ENCODE peak calls at places on chromosomes 5 and 9, in nine cellular contexts. One of them, this sample, is unnamed.

GRCh38 chr5:33242264-33242663 is 198.5 kb upstream of the TARS1 start:
- DNase-seq in lung: no peak
- DNase-seq in CD8-positive, alpha-beta T cell: no peak
- DNase-seq in retinal pigment epithelial cell: no peak
- DNase-seq in fibroblast of the aortic adventitia: no peak
- DNase-seq in right atrium auricular region: no peak
- DNase-seq in fibroblast of lung: no peak
- DNase-seq in AG10803: no peak
- DNase-seq in prostate gland: no peak
- DNase-seq in this sample: no peak

GRCh38 chr9:8571648-8572047 is 772.1 kb upstream of the DMAC1 start:
- DNase-seq in fibroblast of lung: no peak
- DNase-seq in right atrium auricular region: no peak
- DNase-seq in CD8-positive, alpha-beta T cell: no peak
- DNase-seq in fibroblast of the aortic adventitia: no peak
- DNase-seq in retinal pigment epithelial cell: no peak
- DNase-seq in prostate gland: no peak
- DNase-seq in lung: no peak
- DNase-seq in AG10803: no peak
- DNase-seq in this sample: no peak

GRCh38 chr5:37197340-37198050 is 51.7 kb downstream of the CPLANE1 start:
- DNase-seq in retinal pigment epithelial cell: no peak
- DNase-seq in fibroblast of lung: no peak
- DNase-seq in lung: no peak
- DNase-seq in AG10803: no peak
- DNase-seq in CD8-positive, alpha-beta T cell: peak
- DNase-seq in fibroblast of the aortic adventitia: peak
- DNase-seq in right atrium auricular region: no peak
- DNase-seq in prostate gland: no peak
- DNase-seq in this sample: no peak

GRCh38 chr9:95670122-95670521 is 153.4 kb upstream of the PTCH1 start:
- DNase-seq in fibroblast of the aortic adventitia: no peak
- DNase-seq in lung: no peak
- DNase-seq in fibroblast of lung: no peak
- DNase-seq in prostate gland: no peak
- DNase-seq in right atrium auricular region: no peak
- DNase-seq in retinal pigment epithelial cell: no peak
- DNase-seq in AG10803: no peak
- DNase-seq in CD8-positive, alpha-beta T cell: no peak
- DNase-seq in this sample: no peak

GRCh38 chr9:70422371-70423043 is 8.1 kb upstream of the KLF9 start:
- DNase-seq in fibroblast of lung: no peak
- DNase-seq in AG10803: no peak
- DNase-seq in retinal pigment epithelial cell: no peak
- DNase-seq in right atrium auricular region: no peak
- DNase-seq in CD8-positive, alpha-beta T cell: no peak
- DNase-seq in fibroblast of the aortic adventitia: no peak
- DNase-seq in lung: no peak
- DNase-seq in prostate gland: no peak
- DNase-seq in this sample: no peak

GRCh38 chr5:97550164-97550563 is 367.1 kb upstream of the RIOK2 start:
- DNase-seq in AG10803: peak
- DNase-seq in lung: no peak
- DNase-seq in prostate gland: no peak
- DNase-seq in right atrium auricular region: no peak
- DNase-seq in CD8-positive, alpha-beta T cell: no peak
- DNase-seq in fibroblast of lung: peak
- DNase-seq in retinal pigment epithelial cell: peak
- DNase-seq in fibroblast of the aortic adventitia: peak
- DNase-seq in this sample: no peak

GRCh38 chr9:72635197-72635596 is 113.8 kb downstream of the TMC1 start:
- DNase-seq in fibroblast of lung: peak
- DNase-seq in retinal pigment epithelial cell: no peak
- DNase-seq in CD8-positive, alpha-beta T cell: no peak
- DNase-seq in right atrium auricular region: no peak
- DNase-seq in fibroblast of the aortic adventitia: no peak
- DNase-seq in AG10803: no peak
- DNase-seq in prostate gland: no peak
- DNase-seq in lung: no peak
- DNase-seq in this sample: no peak

GRCh38 chr9:77909306-77909705 is 122.3 kb downstream of the GNAQ start:
- DNase-seq in lung: no peak
- DNase-seq in right atrium auricular region: no peak
- DNase-seq in retinal pigment epithelial cell: no peak
- DNase-seq in AG10803: no peak
- DNase-seq in fibroblast of the aortic adventitia: no peak
- DNase-seq in fibroblast of lung: no peak
- DNase-seq in CD8-positive, alpha-beta T cell: peak
- DNase-seq in prostate gland: no peak
- DNase-seq in this sample: no peak

GRCh38 chr9:19379697-19380046 is 364 bp downstream of the RPS6 start:
- DNase-seq in fibroblast of the aortic adventitia: no peak
- DNase-seq in fibroblast of lung: no peak
- DNase-seq in retinal pigment epithelial cell: no peak
- DNase-seq in lung: no peak
- DNase-seq in CD8-positive, alpha-beta T cell: peak
- DNase-seq in AG10803: peak
- DNase-seq in prostate gland: no peak
- DNase-seq in right atrium auricular region: no peak
- DNase-seq in this sample: no peak

GRCh38 chr9:126319651-126320050 is 7.0 kb upstream of the MVB12B start:
- DNase-seq in right atrium auricular region: no peak
- DNase-seq in CD8-positive, alpha-beta T cell: no peak
- DNase-seq in AG10803: no peak
- DNase-seq in prostate gland: no peak
- DNase-seq in lung: no peak
- DNase-seq in retinal pigment epithelial cell: no peak
- DNase-seq in fibroblast of lung: no peak
- DNase-seq in fibroblast of the aortic adventitia: no peak
- DNase-seq in this sample: no peak

GRCh38 chr9:126318858-126319257 is 7.8 kb upstream of the MVB12B start:
- DNase-seq in right atrium auricular region: no peak
- DNase-seq in fibroblast of the aortic adventitia: no peak
- DNase-seq in AG10803: no peak
- DNase-seq in fibroblast of lung: no peak
- DNase-seq in lung: no peak
- DNase-seq in retinal pigment epithelial cell: no peak
- DNase-seq in CD8-positive, alpha-beta T cell: no peak
- DNase-seq in prostate gland: no peak
- DNase-seq in this sample: no peak

GRCh38 chr9:126316085-126316655 is 10.5 kb upstream of the MVB12B start:
- DNase-seq in fibroblast of the aortic adventitia: no peak
- DNase-seq in right atrium auricular region: no peak
- DNase-seq in AG10803: no peak
- DNase-seq in prostate gland: no peak
- DNase-seq in fibroblast of lung: no peak
- DNase-seq in lung: no peak
- DNase-seq in CD8-positive, alpha-beta T cell: no peak
- DNase-seq in retinal pigment epithelial cell: no peak
- DNase-seq in this sample: no peak

GRCh38 chr9:126320158-126320922 is 6.3 kb upstream of the MVB12B start:
- DNase-seq in retinal pigment epithelial cell: no peak
- DNase-seq in prostate gland: no peak
- DNase-seq in fibroblast of lung: no peak
- DNase-seq in right atrium auricular region: no peak
- DNase-seq in CD8-positive, alpha-beta T cell: no peak
- DNase-seq in fibroblast of the aortic adventitia: no peak
- DNase-seq in AG10803: peak
- DNase-seq in lung: no peak
- DNase-seq in this sample: no peak

GRCh38 chr9:126317513-126317912 is 9.1 kb upstream of the MVB12B start:
- DNase-seq in AG10803: peak
- DNase-seq in prostate gland: no peak
- DNase-seq in fibroblast of the aortic adventitia: no peak
- DNase-seq in right atrium auricular region: no peak
- DNase-seq in fibroblast of lung: no peak
- DNase-seq in retinal pigment epithelial cell: no peak
- DNase-seq in CD8-positive, alpha-beta T cell: peak
- DNase-seq in lung: no peak
- DNase-seq in this sample: no peak
- TF ChIP-seq CTCF in AG10803: peak
- TF ChIP-seq CTCF in prostate gland: peak
- TF ChIP-seq CTCF in fibroblast of the aortic adventitia: no peak
- TF ChIP-seq CTCF in right atrium auricular region: no peak
- TF ChIP-seq CTCF in fibroblast of lung: peak
- TF ChIP-seq CTCF in retinal pigment epithelial cell: peak
- TF ChIP-seq CTCF in CD8-positive, alpha-beta T cell: peak
- TF ChIP-seq CTCF in lung: peak
- TF ChIP-seq CTCF in this sample: peak

GRCh38 chr5:178587793-178588611 is 2.2 kb downstream of the COL23A1 start:
- DNase-seq in lung: no peak
- DNase-seq in fibroblast of lung: no peak
- DNase-seq in retinal pigment epithelial cell: no peak
- DNase-seq in CD8-positive, alpha-beta T cell: no peak
- DNase-seq in fibroblast of the aortic adventitia: no peak
- DNase-seq in prostate gland: peak
- DNase-seq in right atrium auricular region: no peak
- DNase-seq in AG10803: no peak
- DNase-seq in this sample: peak

GRCh38 chr5:178589180-178590140 is 733 bp downstream of the COL23A1 start:
- DNase-seq in prostate gland: no peak
- DNase-seq in fibroblast of lung: peak
- DNase-seq in retinal pigment epithelial cell: no peak
- DNase-seq in AG10803: peak
- DNase-seq in right atrium auricular region: no peak
- DNase-seq in fibroblast of the aortic adventitia: no peak
- DNase-seq in lung: no peak
- DNase-seq in CD8-positive, alpha-beta T cell: no peak
- DNase-seq in this sample: no peak

GRCh38 chr5:178588769-178589168 is 1.4 kb downstream of the COL23A1 start:
- DNase-seq in CD8-positive, alpha-beta T cell: no peak
- DNase-seq in fibroblast of the aortic adventitia: no peak
- DNase-seq in AG10803: no peak
- DNase-seq in lung: no peak
- DNase-seq in retinal pigment epithelial cell: no peak
- DNase-seq in fibroblast of lung: no peak
- DNase-seq in right atrium auricular region: no peak
- DNase-seq in prostate gland: no peak
- DNase-seq in this sample: no peak

GRCh38 chr5:178590924-178591423 is 781 bp upstream of the COL23A1 start:
- DNase-seq in retinal pigment epithelial cell: no peak
- DNase-seq in lung: no peak
- DNase-seq in fibroblast of the aortic adventitia: peak
- DNase-seq in right atrium auricular region: no peak
- DNase-seq in AG10803: peak
- DNase-seq in CD8-positive, alpha-beta T cell: no peak
- DNase-seq in prostate gland: no peak
- DNase-seq in fibroblast of lung: peak
- DNase-seq in this sample: no peak

GRCh38 chr5:178590141-178590923 is at the start of gene COL23A1:
- DNase-seq in lung: peak
- DNase-seq in AG10803: peak
- DNase-seq in CD8-positive, alpha-beta T cell: peak
- DNase-seq in fibroblast of the aortic adventitia: peak
- DNase-seq in prostate gland: no peak
- DNase-seq in retinal pigment epithelial cell: peak
- DNase-seq in right atrium auricular region: no peak
- DNase-seq in fibroblast of lung: peak
- DNase-seq in this sample: no peak
- H3K4me3 ChIP-seq in lung: peak
- H3K4me3 ChIP-seq in AG10803: peak
- H3K4me3 ChIP-seq in CD8-positive, alpha-beta T cell: peak
- H3K4me3 ChIP-seq in fibroblast of the aortic adventitia: peak
- H3K4me3 ChIP-seq in prostate gland: peak
- H3K4me3 ChIP-seq in retinal pigment epithelial cell: peak
- H3K4me3 ChIP-seq in right atrium auricular region: peak
- H3K4me3 ChIP-seq in fibroblast of lung: peak
- H3K4me3 ChIP-seq in this sample: peak

GRCh38 chr9:134660407-134660806 is 18.8 kb downstream of the COL5A1 start:
- DNase-seq in lung: no peak
- DNase-seq in fibroblast of the aortic adventitia: no peak
- DNase-seq in retinal pigment epithelial cell: no peak
- DNase-seq in CD8-positive, alpha-beta T cell: no peak
- DNase-seq in fibroblast of lung: no peak
- DNase-seq in AG10803: no peak
- DNase-seq in prostate gland: no peak
- DNase-seq in right atrium auricular region: no peak
- DNase-seq in this sample: no peak
- TF ChIP-seq CTCF in lung: no peak
- TF ChIP-seq CTCF in fibroblast of the aortic adventitia: peak
- TF ChIP-seq CTCF in retinal pigment epithelial cell: peak
- TF ChIP-seq CTCF in CD8-positive, alpha-beta T cell: no peak
- TF ChIP-seq CTCF in fibroblast of lung: peak
- TF ChIP-seq CTCF in AG10803: peak
- TF ChIP-seq CTCF in prostate gland: peak
- TF ChIP-seq CTCF in right atrium auricular region: no peak
- TF ChIP-seq CTCF in this sample: no peak

GRCh38 chr9:138021251-138022056 is 143.9 kb downstream of the CACNA1B start:
- DNase-seq in fibroblast of the aortic adventitia: no peak
- DNase-seq in lung: peak
- DNase-seq in fibroblast of lung: no peak
- DNase-seq in right atrium auricular region: peak
- DNase-seq in AG10803: no peak
- DNase-seq in CD8-positive, alpha-beta T cell: no peak
- DNase-seq in prostate gland: no peak
- DNase-seq in retinal pigment epithelial cell: no peak
- DNase-seq in this sample: no peak

GRCh38 chr9:138020795-138021182 is 143.2 kb downstream of the CACNA1B start:
- DNase-seq in CD8-positive, alpha-beta T cell: no peak
- DNase-seq in prostate gland: no peak
- DNase-seq in retinal pigment epithelial cell: no peak
- DNase-seq in lung: peak
- DNase-seq in fibroblast of the aortic adventitia: no peak
- DNase-seq in fibroblast of lung: no peak
- DNase-seq in right atrium auricular region: peak
- DNase-seq in AG10803: no peak
- DNase-seq in this sample: no peak

GRCh38 chr9:138022756-138023393 is 145.3 kb downstream of the CACNA1B start:
- DNase-seq in right atrium auricular region: no peak
- DNase-seq in retinal pigment epithelial cell: no peak
- DNase-seq in fibroblast of lung: no peak
- DNase-seq in fibroblast of the aortic adventitia: no peak
- DNase-seq in CD8-positive, alpha-beta T cell: no peak
- DNase-seq in AG10803: no peak
- DNase-seq in lung: peak
- DNase-seq in prostate gland: no peak
- DNase-seq in this sample: no peak

GRCh38 chr9:138023394-138024124 is 146.0 kb downstream of the CACNA1B start:
- DNase-seq in lung: peak
- DNase-seq in retinal pigment epithelial cell: no peak
- DNase-seq in AG10803: no peak
- DNase-seq in right atrium auricular region: peak
- DNase-seq in fibroblast of lung: no peak
- DNase-seq in fibroblast of the aortic adventitia: no peak
- DNase-seq in CD8-positive, alpha-beta T cell: no peak
- DNase-seq in prostate gland: no peak
- DNase-seq in this sample: no peak

DNA sequence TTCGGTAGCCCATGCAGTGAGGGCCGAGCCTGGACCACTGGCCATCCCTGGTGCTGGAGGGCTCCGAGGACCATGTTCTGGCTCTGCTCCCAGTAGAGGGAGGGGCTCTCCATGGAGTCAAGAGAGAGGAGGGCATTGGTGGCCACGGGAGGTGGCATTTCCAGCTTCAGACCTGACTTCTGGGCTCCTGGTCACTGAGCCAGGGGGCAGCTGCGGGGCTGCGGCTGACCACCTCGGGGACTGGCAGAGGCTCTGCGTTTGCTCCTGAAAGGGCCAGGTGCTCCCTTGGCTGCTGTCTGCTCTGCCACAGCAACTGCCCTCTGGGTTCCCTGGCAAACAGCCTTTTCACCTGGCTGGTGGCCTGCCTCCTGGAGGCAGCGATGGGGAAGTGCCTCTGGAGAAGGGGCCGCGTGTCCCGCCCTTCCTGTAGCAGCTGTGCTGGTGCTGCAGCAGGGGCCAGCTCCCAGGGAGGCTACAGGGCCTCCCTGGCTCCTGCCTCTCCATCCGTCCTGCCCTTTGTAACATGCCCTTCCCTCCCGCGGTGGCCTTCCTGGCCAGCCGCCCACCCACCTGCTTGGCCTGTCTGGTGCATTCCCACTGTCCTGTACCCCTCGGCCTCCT is 144.6 kb downstream of the CACNA1B start:
- DNase-seq in lung: peak
- DNase-seq in prostate gland: no peak
- DNase-seq in fibroblast of lung: no peak
- DNase-seq in AG10803: no peak
- DNase-seq in retinal pigment epithelial cell: no peak
- DNase-seq in right atrium auricular region: peak
- DNase-seq in fibroblast of the aortic adventitia: no peak
- DNase-seq in CD8-positive, alpha-beta T cell: peak
- DNase-seq in this sample: peak
- H3K4me3 ChIP-seq in lung: no peak
- H3K4me3 ChIP-seq in prostate gland: peak
- H3K4me3 ChIP-seq in fibroblast of lung: no peak
- H3K4me3 ChIP-seq in AG10803: no peak
- H3K4me3 ChIP-seq in retinal pigment epithelial cell: no peak
- H3K4me3 ChIP-seq in right atrium auricular region: no peak
- H3K4me3 ChIP-seq in fibroblast of the aortic adventitia: no peak
- H3K4me3 ChIP-seq in CD8-positive, alpha-beta T cell: no peak
- H3K4me3 ChIP-seq in this sample: no peak

This sample was measured in LNCaP clone FGC.